ENCODE peak calls at places on chromosomes 2 and 18, in eight cellular contexts. One of them, this sample, is unnamed.

GRCh38 chr18:8882632-8883408 is 177.5 kb downstream of the MTCL1 start:
- DNase-seq in RKO: peak
- DNase-seq in stimulated activated CD4-positive, alpha-beta T cell treated with anti-CD3 and anti-CD28 coated beads, TNF-alpha, amount 100 ng/mL, for 24 hours: no peak
- DNase-seq in GM18507: no peak
- DNase-seq in GM06990: no peak
- DNase-seq in KG1: no peak
- DNase-seq in activated T-helper 1 cell treated with Interleukin-2 at 50 U/mL for 16 hours: no peak
- DNase-seq in kidney glomerular epithelial cell: no peak
- DNase-seq in this sample: peak

GRCh38 chr2:23698733-23699391 is 228.1 kb downstream of the ATAD2B start:
- DNase-seq in stimulated activated CD4-positive, alpha-beta T cell treated with anti-CD3 and anti-CD28 coated beads, TNF-alpha, amount 100 ng/mL, for 24 hours: no peak
- DNase-seq in activated T-helper 1 cell treated with Interleukin-2 at 50 U/mL for 16 hours: no peak
- DNase-seq in GM06990: no peak
- DNase-seq in GM18507: no peak
- DNase-seq in kidney glomerular epithelial cell: no peak
- DNase-seq in RKO: no peak
- DNase-seq in KG1: no peak
- DNase-seq in this sample: no peak

GRCh38 chr2:28370355-28370754 is 22.3 kb upstream of the FOSL2 start:
- DNase-seq in RKO: no peak
- DNase-seq in kidney glomerular epithelial cell: no peak
- DNase-seq in GM18507: no peak
- DNase-seq in activated T-helper 1 cell treated with Interleukin-2 at 50 U/mL for 16 hours: no peak
- DNase-seq in KG1: no peak
- DNase-seq in stimulated activated CD4-positive, alpha-beta T cell treated with anti-CD3 and anti-CD28 coated beads, TNF-alpha, amount 100 ng/mL, for 24 hours: no peak
- DNase-seq in GM06990: no peak
- DNase-seq in this sample: no peak

GRCh38 chr18:22293417-22293816 is 124.0 kb downstream of the GATA6 start:
- DNase-seq in RKO: no peak
- DNase-seq in GM06990: no peak
- DNase-seq in GM18507: no peak
- DNase-seq in activated T-helper 1 cell treated with Interleukin-2 at 50 U/mL for 16 hours: no peak
- DNase-seq in stimulated activated CD4-positive, alpha-beta T cell treated with anti-CD3 and anti-CD28 coated beads, TNF-alpha, amount 100 ng/mL, for 24 hours: no peak
- DNase-seq in kidney glomerular epithelial cell: no peak
- DNase-seq in KG1: no peak
- DNase-seq in this sample: no peak

GRCh38 chr2:127208313-127208712 is 11.8 kb downstream of the CYP27C1 start:
- DNase-seq in kidney glomerular epithelial cell: no peak
- DNase-seq in stimulated activated CD4-positive, alpha-beta T cell treated with anti-CD3 and anti-CD28 coated beads, TNF-alpha, amount 100 ng/mL, for 24 hours: no peak
- DNase-seq in KG1: no peak
- DNase-seq in GM06990: no peak
- DNase-seq in activated T-helper 1 cell treated with Interleukin-2 at 50 U/mL for 16 hours: no peak
- DNase-seq in GM18507: no peak
- DNase-seq in RKO: no peak
- DNase-seq in this sample: no peak

GRCh38 chr2:112722816-112723555 is 2.2 kb downstream of the NT5DC4 start:
- DNase-seq in RKO: no peak
- DNase-seq in kidney glomerular epithelial cell: no peak
- DNase-seq in GM06990: no peak
- DNase-seq in stimulated activated CD4-positive, alpha-beta T cell treated with anti-CD3 and anti-CD28 coated beads, TNF-alpha, amount 100 ng/mL, for 24 hours: no peak
- DNase-seq in KG1: no peak
- DNase-seq in GM18507: no peak
- DNase-seq in activated T-helper 1 cell treated with Interleukin-2 at 50 U/mL for 16 hours: no peak
- DNase-seq in this sample: no peak

GRCh38 chr2:95121495-95122196 is at the start of gene MRPS5:
- DNase-seq in GM06990: peak
- DNase-seq in RKO: peak
- DNase-seq in KG1: peak
- DNase-seq in GM18507: peak
- DNase-seq in kidney glomerular epithelial cell: peak
- DNase-seq in stimulated activated CD4-positive, alpha-beta T cell treated with anti-CD3 and anti-CD28 coated beads, TNF-alpha, amount 100 ng/mL, for 24 hours: peak
- DNase-seq in activated T-helper 1 cell treated with Interleukin-2 at 50 U/mL for 16 hours: peak
- DNase-seq in this sample: peak

GRCh38 chr18:68172842-68173549 is 541.9 kb downstream of the TMX3 start:
- DNase-seq in kidney glomerular epithelial cell: no peak
- DNase-seq in GM18507: no peak
- DNase-seq in KG1: no peak
- DNase-seq in stimulated activated CD4-positive, alpha-beta T cell treated with anti-CD3 and anti-CD28 coated beads, TNF-alpha, amount 100 ng/mL, for 24 hours: no peak
- DNase-seq in GM06990: no peak
- DNase-seq in activated T-helper 1 cell treated with Interleukin-2 at 50 U/mL for 16 hours: no peak
- DNase-seq in RKO: peak
- DNase-seq in this sample: peak

GRCh38 chr2:166388488-166389070 is 12.8 kb upstream of the SCN9A start:
- DNase-seq in RKO: no peak
- DNase-seq in kidney glomerular epithelial cell: no peak
- DNase-seq in KG1: no peak
- DNase-seq in GM18507: no peak
- DNase-seq in stimulated activated CD4-positive, alpha-beta T cell treated with anti-CD3 and anti-CD28 coated beads, TNF-alpha, amount 100 ng/mL, for 24 hours: no peak
- DNase-seq in GM06990: no peak
- DNase-seq in activated T-helper 1 cell treated with Interleukin-2 at 50 U/mL for 16 hours: no peak
- DNase-seq in this sample: peak

GRCh38 chr2:129922571-129923264 is 56.7 kb upstream of the RAB6C start:
- DNase-seq in GM06990: no peak
- DNase-seq in kidney glomerular epithelial cell: no peak
- DNase-seq in stimulated activated CD4-positive, alpha-beta T cell treated with anti-CD3 and anti-CD28 coated beads, TNF-alpha, amount 100 ng/mL, for 24 hours: no peak
- DNase-seq in activated T-helper 1 cell treated with Interleukin-2 at 50 U/mL for 16 hours: no peak
- DNase-seq in GM18507: no peak
- DNase-seq in KG1: no peak
- DNase-seq in RKO: no peak
- DNase-seq in this sample: no peak

GRCh38 chr18:35938158-35938557 is 34.3 kb upstream of the RMP24 start:
- DNase-seq in KG1: no peak
- DNase-seq in GM06990: no peak
- DNase-seq in activated T-helper 1 cell treated with Interleukin-2 at 50 U/mL for 16 hours: no peak
- DNase-seq in GM18507: no peak
- DNase-seq in RKO: peak
- DNase-seq in kidney glomerular epithelial cell: peak
- DNase-seq in stimulated activated CD4-positive, alpha-beta T cell treated with anti-CD3 and anti-CD28 coated beads, TNF-alpha, amount 100 ng/mL, for 24 hours: no peak
- DNase-seq in this sample: peak